ENCODE peak calls at places on chromosomes 1 and 21, in nine cellular contexts. O, P, I, U, X, Y, V, M and C are unnamed samples.

GRCh38 chr1:24151175-24151533 is 8.2 kb upstream of the IL22RA1 start:
- DNase-seq in O (peak), P (no peak), I (no peak), U (no peak), X (no peak), Y (no peak), V (no peak), M (no peak), C (no peak)

GRCh38 chr1:33256335-33256700 is at the start of gene ZNF362:
- DNase-seq in O (peak), P (peak), I (no peak), U (peak), X (peak), Y (peak), V (peak), M (peak), C (peak)

GRCh38 chr1:111600886-111601386 is 18.7 kb upstream of the RAP1A start:
- DNase-seq in O (no peak), P (peak), I (no peak), U (no peak), X (no peak), Y (no peak), V (no peak), M (no peak), C (peak)

GRCh38 chr1:114154146-114154962 is 685 bp upstream of the SYT6 start:
- DNase-seq in O (peak), P (no peak), I (no peak), U (no peak), X (no peak), Y (no peak), V (peak), M (peak), C (no peak)

GRCh38 chr1:58848818-58849411 is 65.1 kb upstream of the JUN start:
- DNase-seq in O (no peak), P (no peak), I (peak), U (peak), X (peak), Y (peak), V (peak), M (no peak), C (no peak)

GRCh38 chr21:46062471-46063211 is 35.3 kb upstream of the COL6A2 start:
- DNase-seq in O (no peak), P (no peak), I (no peak), U (no peak), X (no peak), Y (no peak), V (peak), M (no peak), C (no peak)

GRCh38 chr1:229364216-229365065 is 21.6 kb upstream of the CCSAP start:
- DNase-seq in O (no peak), P (no peak), I (no peak), U (no peak), X (no peak), Y (no peak), V (no peak), M (no peak), C (no peak)

GRCh38 chr1:54173681-54174080 is 20.9 kb upstream of the CDCP2 start:
- DNase-seq in O (no peak), P (no peak), I (no peak), U (no peak), X (no peak), Y (no peak), V (no peak), M (no peak), C (no peak)

GRCh38 chr1:64748706-64749105 is 3.8 kb downstream of the RAVER2 start:
- DNase-seq in O (no peak), P (no peak), I (no peak), U (no peak), X (no peak), Y (no peak), V (no peak), M (no peak), C (no peak)

GRCh38 chr1:229319487-229319886 is 23.4 kb downstream of the CCSAP start:
- DNase-seq in O (no peak), P (no peak), I (no peak), U (no peak), X (no peak), Y (no peak), V (no peak), M (no peak), C (no peak)

GRCh38 chr1:228402638-228403025 is 4.0 kb downstream of the TRIM11 start:
- DNase-seq in O (no peak), P (no peak), I (peak), U (peak), X (no peak), Y (no peak), V (no peak), M (no peak), C (no peak)

GRCh38 chr1:160821627-160822026 is 25.7 kb downstream of the LY9 start:
- DNase-seq in O (no peak), P (no peak), I (no peak), U (no peak), X (no peak), Y (no peak), V (no peak), M (no peak), C (no peak)

GRCh38 chr1:45750298-45751038 is at the start of gene IPP:
- DNase-seq in O (peak), P (peak), I (peak), U (peak), X (peak), Y (peak), V (peak), M (peak), C (peak)
- TF ChIP-seq CTCF in O (no peak), P (peak), I (no peak), U (no peak), X (peak), Y (peak), V (peak), M (peak), C (peak)

GRCh38 chr1:85884372-85885035 is 176.3 kb upstream of the ZNHIT6 start:
- DNase-seq in O (no peak), P (no peak), I (no peak), U (no peak), X (no peak), Y (no peak), V (peak), M (no peak), C (no peak)
- TF ChIP-seq CTCF in O (peak), P (no peak), I (peak), U (peak), X (peak), Y (peak), V (peak), M (peak), C (no peak)

GRCh38 chr21:16608209-16608830 is 878.5 kb downstream of the USP25 start:
- DNase-seq in O (no peak), P (no peak), I (no peak), U (no peak), X (no peak), Y (no peak), V (no peak), M (no peak), C (no peak)
- TF ChIP-seq CTCF in O (no peak), P (no peak), I (no peak), U (no peak), X (peak), Y (peak), V (no peak), M (no peak), C (no peak)

DNA sequence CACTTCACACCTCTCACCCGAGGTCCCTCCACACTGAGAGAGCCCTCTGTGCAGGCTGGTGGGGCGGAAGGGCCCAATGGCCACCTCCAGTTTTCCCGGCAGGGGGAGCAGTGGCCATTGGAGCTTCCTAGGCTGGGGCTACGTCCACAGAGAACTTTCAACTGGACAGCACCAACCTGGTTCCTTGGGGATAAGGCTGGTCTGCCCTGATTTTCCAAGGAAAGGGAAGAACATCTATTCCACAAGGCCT is 20.3 kb upstream of the LAPTM5 start:
- DNase-seq in O (peak), P (no peak), I (no peak), U (no peak), X (no peak), Y (no peak), V (no peak), M (no peak), C (no peak)
- TF ChIP-seq CTCF in O (peak), P (no peak), I (peak), U (peak), X (peak), Y (peak), V (peak), M (no peak), C (no peak)

DNA sequence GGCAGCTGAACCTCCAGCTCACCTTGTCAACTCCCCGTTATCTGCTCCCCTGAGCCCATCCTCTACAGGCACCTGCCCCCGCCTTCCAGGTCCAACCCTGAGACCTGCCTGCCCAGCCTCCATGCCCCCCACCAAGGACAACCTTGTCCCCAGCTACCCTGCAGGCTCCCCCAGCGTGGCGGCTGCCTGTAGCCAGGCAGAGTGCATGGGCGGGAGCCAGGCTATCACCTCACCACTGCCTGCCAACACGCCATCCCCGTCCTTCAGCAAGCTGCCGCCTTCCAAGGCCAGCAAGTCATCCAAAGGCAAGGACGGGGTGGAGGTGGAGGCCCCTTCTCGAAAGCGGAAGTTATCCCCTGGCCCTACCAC is 3.0 kb upstream of the CYB561D1 start:
- DNase-seq in O (no peak), P (no peak), I (no peak), U (no peak), X (no peak), Y (no peak), V (no peak), M (no peak), C (no peak)
- TF ChIP-seq CTCF in O (no peak), P (no peak), I (no peak), U (no peak), X (no peak), Y (no peak), V (no peak), M (no peak), C (no peak)

DNA sequence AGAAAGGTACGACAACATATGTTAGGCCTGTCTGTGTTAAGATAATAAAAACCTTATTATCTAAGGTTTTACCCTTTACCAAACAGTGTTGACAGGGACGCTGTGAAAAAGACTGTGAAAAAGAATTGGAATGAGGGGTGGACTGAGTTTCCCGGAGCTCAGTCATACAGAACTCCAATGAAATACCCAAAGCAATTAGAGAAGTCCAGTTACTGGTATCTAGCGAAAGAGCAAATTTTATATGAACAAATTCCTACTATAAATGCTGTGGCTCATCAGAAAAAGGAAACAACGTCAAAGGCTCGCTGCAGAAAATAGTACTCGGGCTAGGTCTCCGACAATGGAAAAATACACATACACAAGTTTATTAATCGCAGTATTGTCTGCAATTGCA is 708 bp upstream of the RBBP5 start:
- DNase-seq in O (no peak), P (no peak), I (no peak), U (no peak), X (no peak), Y (no peak), V (no peak), M (no peak), C (no peak)
- TF ChIP-seq CTCF in O (no peak), P (no peak), I (no peak), U (no peak), X (no peak), Y (no peak), V (no peak), M (peak), C (no peak)

GRCh38 chr1:70864302-70864701 is 183.3 kb downstream of the PTGER3 start:
- DNase-seq in O (no peak), P (no peak), I (no peak), U (no peak), X (no peak), Y (peak), V (peak), M (no peak), C (no peak)

GRCh38 chr1:70863256-70863655 is 184.4 kb downstream of the PTGER3 start:
- DNase-seq in O (no peak), P (no peak), I (no peak), U (no peak), X (no peak), Y (no peak), V (no peak), M (no peak), C (no peak)

GRCh38 chr1:70871790-70872189 is 175.8 kb downstream of the PTGER3 start:
- DNase-seq in O (no peak), P (no peak), I (no peak), U (no peak), X (no peak), Y (no peak), V (no peak), M (no peak), C (no peak)

DNA sequence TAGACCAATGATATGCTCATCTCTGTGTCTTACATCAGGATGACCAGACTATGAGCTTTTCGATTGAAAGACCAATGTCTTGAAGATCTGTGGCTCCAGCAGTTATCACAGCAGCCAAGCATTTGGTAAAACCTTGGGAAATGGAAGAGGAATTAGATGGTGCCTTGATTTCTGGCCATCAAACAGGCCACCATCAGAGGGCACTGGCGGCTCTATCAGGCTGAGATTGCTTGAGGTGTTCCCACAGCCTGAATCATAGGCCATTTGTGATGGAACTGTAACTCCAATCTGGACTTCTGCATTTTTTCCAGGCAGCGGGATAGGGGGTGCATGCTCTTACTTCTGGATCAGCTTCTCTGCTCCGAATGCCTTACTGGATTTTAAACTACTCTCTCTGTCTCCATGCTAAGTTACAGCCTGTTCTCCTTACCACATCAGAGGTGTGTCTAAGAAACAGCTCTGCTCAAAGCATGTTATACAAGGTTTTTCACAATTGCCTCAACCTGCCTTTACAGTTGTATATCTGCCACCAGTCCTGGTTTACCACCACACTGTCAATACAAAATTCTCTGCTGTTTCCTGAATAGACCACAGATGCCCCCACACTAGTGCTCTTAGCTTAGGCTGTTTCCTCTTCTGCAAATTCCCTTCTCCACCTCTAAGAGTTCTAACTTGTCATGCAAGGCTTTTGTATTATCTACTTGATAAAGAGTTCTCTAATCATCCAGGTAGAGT is 180.9 kb downstream of the PTGER3 start:
- DNase-seq in O (no peak), P (no peak), I (no peak), U (no peak), X (no peak), Y (no peak), V (no peak), M (no peak), C (no peak)
- TF ChIP-seq CTCF in O (no peak), P (no peak), I (no peak), U (no peak), X (no peak), Y (no peak), V (no peak), M (no peak), C (no peak)

GRCh38 chr1:245234217-245235120 is 79.7 kb downstream of the KIF26B start:
- DNase-seq in O (peak), P (no peak), I (no peak), U (peak), X (peak), Y (no peak), V (no peak), M (peak), C (no peak)

GRCh38 chr1:245225267-245225666 is 70.5 kb downstream of the KIF26B start:
- DNase-seq in O (no peak), P (no peak), I (no peak), U (peak), X (peak), Y (peak), V (peak), M (no peak), C (no peak)

GRCh38 chr1:245232936-245233335 is 78.2 kb downstream of the KIF26B start:
- DNase-seq in O (no peak), P (no peak), I (no peak), U (no peak), X (no peak), Y (no peak), V (peak), M (no peak), C (no peak)

GRCh38 chr1:245225709-245226464 is 71.1 kb downstream of the KIF26B start:
- DNase-seq in O (no peak), P (no peak), I (no peak), U (peak), X (no peak), Y (no peak), V (no peak), M (no peak), C (no peak)

GRCh38 chr1:245229051-245229450 is 74.3 kb downstream of the KIF26B start:
- DNase-seq in O (no peak), P (no peak), I (no peak), U (peak), X (no peak), Y (no peak), V (no peak), M (no peak), C (no peak)
- TF ChIP-seq CTCF in O (no peak), P (no peak), I (no peak), U (no peak), X (no peak), Y (no peak), V (no peak), M (no peak), C (no peak)

DNA sequence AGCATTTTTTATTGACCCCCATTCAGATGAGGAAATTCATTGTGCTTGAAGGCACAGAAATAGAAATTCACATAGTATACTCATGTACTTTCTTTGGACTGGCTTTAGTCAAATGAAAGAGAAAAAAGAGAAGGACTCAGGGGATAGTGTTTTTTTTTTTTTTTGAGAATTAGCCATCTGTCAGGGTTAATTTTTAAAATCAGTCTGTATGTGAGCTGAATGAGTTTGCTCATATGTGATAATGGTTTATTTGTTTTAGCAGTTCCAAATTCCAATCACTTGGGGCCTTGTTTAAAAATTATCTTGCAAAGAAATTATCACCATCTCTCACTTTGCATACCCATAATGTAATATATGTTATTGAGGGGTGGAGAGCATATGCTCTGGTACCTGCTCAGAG is 19.4 kb downstream of the GNAI3 start:
- DNase-seq in O (no peak), P (no peak), I (no peak), U (no peak), X (no peak), Y (no peak), V (no peak), M (no peak), C (no peak)
- TF ChIP-seq CTCF in O (no peak), P (no peak), I (no peak), U (no peak), X (no peak), Y (no peak), V (no peak), M (no peak), C (no peak)